ENCODE peak calls at places on chromosome 18, in four cellular contexts. A is NCI-H2227 treated with DMSO at 0.1 percent for 48 hours, C is HTR-8/SVneo, H is chondrocyte. D is an unnamed sample.

GRCh38 chr18:74040459-74041332 is 106.9 kb downstream of the FBXO15 start:
- DNase-seq in A (no peak), C (peak; percentile 5), H (no peak), D (peak; percentile 19)

GRCh38 chr18:27277554-27277953 is 92.4 kb upstream of the CHST9 start:
- DNase-seq in A (no peak), C (no peak), H (no peak), D (no peak)

GRCh38 chr18:44178476-44178875 is 502.2 kb upstream of the SETBP1 start:
- DNase-seq in A (no peak), C (no peak), H (no peak), D (no peak)

GRCh38 chr18:59993560-59993959 is 93.8 kb downstream of the PMAIP1 start:
- DNase-seq in A (no peak), C (no peak), H (no peak), D (no peak)

GRCh38 chr18:36162981-36163380 is 24.3 kb upstream of the MOCOS start:
- DNase-seq in A (no peak), C (no peak), H (no peak), D (no peak)

GRCh38 chr18:54717673-54718435 is 110.4 kb upstream of the RAB27B start:
- DNase-seq in A (peak; percentile 28), C (no peak), H (no peak), D (no peak)

GRCh38 chr18:9696701-9697100 is 11.4 kb upstream of the RAB31 start:
- DNase-seq in A (no peak), C (no peak), H (no peak), D (no peak)

GRCh38 chr18:3340015-3340681 is 78.2 kb downstream of the MYL12B start:
- DNase-seq in A (no peak), C (no peak), H (no peak), D (peak; percentile 76)

D was measured in fibroblast of villous mesenchyme.